ENCODE peak calls at places on chromosomes 13 and 19, in five cellular contexts. Q is trophoblast cell, R is neuronal stem cell, Z is mesenchymal stem cell, K is H1. T is an unnamed sample.

GRCh38 chr13:35927554-35927953 is 203.6 kb downstream of the DCLK1 start:
- DNase-seq in Q (peak), R (no peak), Z (peak), K (no peak), T (no peak)

GRCh38 chr13:34555988-34556387 is 386.1 kb upstream of the NBEA start:
- DNase-seq in Q (no peak), R (no peak), Z (no peak), K (no peak), T (no peak)

GRCh38 chr13:40026174-40026585 is 370.7 kb downstream of the COG6 start:
- DNase-seq in Q (no peak), R (no peak), Z (no peak), K (no peak), T (no peak)

GRCh38 chr13:87999141-87999765 is 328.1 kb downstream of the SLITRK5 start:
- DNase-seq in Q (no peak), R (no peak), Z (peak), K (no peak), T (no peak)

GRCh38 chr13:34137200-34137599 is 319.3 kb downstream of the RFC3 start:
- DNase-seq in Q (no peak), R (no peak), Z (no peak), K (no peak), T (no peak)

GRCh38 chr19:17520865-17521264 is 9.4 kb downstream of the PGLS start:
- DNase-seq in Q (no peak), R (no peak), Z (no peak), K (no peak), T (no peak)

GRCh38 chr13:114069376-114070097 is 62.9 kb downstream of the RASA3 start:
- DNase-seq in Q (no peak), R (no peak), Z (no peak), K (no peak), T (no peak)

GRCh38 chr19:40517248-40517647 is 50.4 kb downstream of the SPTBN4 start:
- DNase-seq in Q (no peak), R (no peak), Z (no peak), K (no peak), T (no peak)

GRCh38 chr13:110915874-110916670 is 1.2 kb upstream of the ANKRD10 start:
- DNase-seq in Q (peak), R (no peak), Z (peak), K (no peak), T (no peak)

GRCh38 chr19:18225702-18226468 is at the start of gene PDE4C:
- DNase-seq in Q (no peak), R (no peak), Z (peak), K (peak), T (peak)

GRCh38 chr19:14081797-14082674 is 3.5 kb downstream of the C19orf67 start:
- DNase-seq in Q (peak), R (no peak), Z (no peak), K (no peak), T (no peak)

GRCh38 chr13:76667551-76667950 is 218.7 kb downstream of the KCTD12 start:
- DNase-seq in Q (no peak), R (no peak), Z (peak), K (no peak), T (no peak)

GRCh38 chr19:24069907-24070657 is 16.9 kb upstream of the ZNF254 start:
- DNase-seq in Q (no peak), R (no peak), Z (no peak), K (no peak), T (no peak)

GRCh38 chr13:62483774-62484173 is 1068.1 kb upstream of the PCDH20 start:
- DNase-seq in Q (no peak), R (no peak), Z (no peak), K (no peak), T (no peak)

GRCh38 chr19:3270908-3271307 is 46.4 kb downstream of the CELF5 start:
- DNase-seq in Q (no peak), R (peak), Z (peak), K (no peak), T (peak)

GRCh38 chr13:81395368-81395767 is 1054.4 kb upstream of the SPRY2 start:
- DNase-seq in Q (no peak), R (no peak), Z (peak), K (no peak), T (peak)

GRCh38 chr19:18863843-18864362 is 32.1 kb downstream of the CERS1 start:
- DNase-seq in Q (no peak), R (no peak), Z (no peak), K (no peak), T (no peak)

GRCh38 chr13:20340759-20341161 is 108.6 kb upstream of the GJB6 start:
- DNase-seq in Q (no peak), R (no peak), Z (no peak), K (no peak), T (no peak)

GRCh38 chr19:13275016-13275722 is 125.0 kb downstream of the IER2 start:
- DNase-seq in Q (no peak), R (no peak), Z (no peak), K (no peak), T (no peak)

GRCh38 chr13:85406269-85406975 is 392.8 kb downstream of the SLITRK6 start:
- DNase-seq in Q (no peak), R (no peak), Z (no peak), K (no peak), T (no peak)

GRCh38 chr19:56120371-56121179 is 520 bp downstream of the ZNF787 start:
- DNase-seq in Q (peak), R (no peak), Z (peak), K (peak), T (peak)

GRCh38 chr19:2240881-2241760 is 4.5 kb downstream of the SF3A2 start:
- DNase-seq in Q (peak), R (no peak), Z (no peak), K (no peak), T (no peak)

GRCh38 chr19:29650988-29651387 is 14.3 kb upstream of the PLEKHF1 start:
- DNase-seq in Q (no peak), R (no peak), Z (no peak), K (no peak), T (no peak)

DNA sequence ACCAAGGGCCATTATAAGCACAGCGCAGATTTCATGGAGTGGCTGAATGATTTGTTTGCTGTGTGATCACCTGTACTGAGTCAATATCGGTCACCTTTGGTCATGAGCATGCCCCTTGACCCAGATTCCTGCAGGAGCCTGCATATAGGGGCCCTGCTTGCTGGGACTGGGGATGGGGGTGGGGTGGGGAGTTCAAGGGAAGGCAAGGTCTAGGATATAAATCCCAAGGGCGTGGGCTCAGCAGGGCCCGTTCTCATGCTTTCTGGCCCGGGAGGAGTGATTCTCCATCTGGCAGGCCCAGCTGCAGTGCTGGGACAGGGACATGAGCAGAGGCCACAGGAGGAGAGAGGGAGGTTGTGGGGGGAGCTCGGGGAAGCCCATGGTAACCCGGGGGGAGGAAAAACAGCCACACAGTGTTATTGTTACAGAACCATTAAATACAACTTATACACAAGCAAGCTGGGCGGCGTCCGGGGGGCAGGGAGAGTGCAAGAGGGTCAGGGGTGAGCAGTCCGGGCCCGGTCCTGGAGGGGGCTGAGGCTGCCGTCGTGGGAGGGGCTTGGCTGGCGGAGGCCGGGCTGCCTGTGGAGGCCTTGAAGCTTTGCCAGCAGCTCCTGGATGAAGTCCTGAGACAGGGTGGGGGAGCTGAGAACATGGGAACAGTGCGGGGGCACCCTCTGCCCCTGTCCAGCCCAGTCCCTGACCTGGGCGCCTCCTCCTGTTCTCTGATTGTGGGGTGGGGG is 5.2 kb downstream of the PPP1R14A start:
- DNase-seq in Q (no peak), R (no peak), Z (peak), K (peak), T (peak)
- H4K91ac ChIP-seq in Q (peak), R (no peak), Z (peak), K (peak), T (no peak)

GRCh38 chr13:32330438-32330837 is 15.1 kb downstream of the BRCA2 start:
- DNase-seq in Q (peak), R (no peak), Z (peak), K (no peak), T (no peak)
- H2BK12ac ChIP-seq in Q (no peak), R (no peak), Z (no peak), K (no peak), T (no peak)

DNA sequence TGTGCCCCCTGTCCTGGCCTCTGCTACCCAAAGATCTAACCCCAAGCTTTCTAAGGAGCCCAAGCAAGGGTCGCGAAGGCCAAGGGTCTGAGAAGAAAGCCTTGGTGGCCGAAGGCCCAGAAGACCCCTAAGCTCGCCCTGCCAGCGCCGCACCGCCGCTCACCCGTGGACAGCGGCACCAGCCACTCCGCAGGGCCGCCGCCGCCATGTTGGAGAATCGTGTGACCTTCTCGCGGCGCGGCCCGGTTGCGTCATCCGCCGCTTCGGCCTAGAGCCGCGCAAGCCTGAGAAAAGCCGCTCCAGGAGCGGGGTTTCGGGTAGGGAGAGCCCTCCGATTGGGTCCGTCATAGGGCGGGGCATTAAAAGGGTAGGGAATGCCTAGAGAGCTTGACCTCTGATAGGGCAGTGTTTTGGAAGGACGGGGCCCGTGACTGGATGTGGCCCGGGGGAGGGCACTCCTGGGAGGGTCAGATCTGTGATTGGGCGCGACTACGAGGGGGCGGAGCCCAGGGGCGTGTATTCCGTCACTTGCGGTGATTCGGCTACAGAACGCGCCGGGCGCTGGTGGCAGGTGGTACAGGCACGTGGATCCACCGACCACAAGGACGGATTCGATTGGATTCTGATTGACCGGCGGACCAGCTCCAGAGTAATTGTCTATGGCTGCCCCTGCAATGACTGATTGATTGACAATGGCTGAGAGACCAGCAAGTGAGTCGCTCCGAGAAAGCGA is at the start of gene TIMM44:
- DNase-seq in Q (peak), R (peak), Z (peak), K (peak), T (peak)
- H4K91ac ChIP-seq in Q (peak), R (no peak), Z (peak), K (peak), T (no peak)

GRCh38 chr19:49004133-49004532 is 10.4 kb downstream of the RUVBL2 start:
- DNase-seq in Q (no peak), R (no peak), Z (no peak), K (no peak), T (no peak)
- H2BK12ac ChIP-seq in Q (no peak), R (no peak), Z (no peak), K (no peak), T (no peak)

GRCh38 chr19:36688058-36688457 is 646 bp downstream of the ZNF567 start:
- DNase-seq in Q (no peak), R (no peak), Z (no peak), K (no peak), T (no peak)

GRCh38 chr19:36685835-36686234 is 1.6 kb upstream of the ZNF567 start:
- DNase-seq in Q (no peak), R (no peak), Z (no peak), K (no peak), T (no peak)

GRCh38 chr19:36687214-36688056 is at the start of gene ZNF567:
- DNase-seq in Q (peak), R (peak), Z (peak), K (peak), T (peak)

GRCh38 chr19:36686365-36687213 is 823 bp upstream of the ZNF567 start:
- DNase-seq in Q (no peak), R (no peak), Z (peak), K (peak), T (no peak)
- H4K91ac ChIP-seq in Q (no peak), R (no peak), Z (peak), K (no peak), T (no peak)

GRCh38 chr13:45331981-45332830 is 8.8 kb downstream of the TPT1 start:
- DNase-seq in Q (peak), R (no peak), Z (peak), K (no peak), T (no peak)
- H2BK12ac ChIP-seq in Q (no peak), R (no peak), Z (no peak), K (no peak), T (no peak)

DNA sequence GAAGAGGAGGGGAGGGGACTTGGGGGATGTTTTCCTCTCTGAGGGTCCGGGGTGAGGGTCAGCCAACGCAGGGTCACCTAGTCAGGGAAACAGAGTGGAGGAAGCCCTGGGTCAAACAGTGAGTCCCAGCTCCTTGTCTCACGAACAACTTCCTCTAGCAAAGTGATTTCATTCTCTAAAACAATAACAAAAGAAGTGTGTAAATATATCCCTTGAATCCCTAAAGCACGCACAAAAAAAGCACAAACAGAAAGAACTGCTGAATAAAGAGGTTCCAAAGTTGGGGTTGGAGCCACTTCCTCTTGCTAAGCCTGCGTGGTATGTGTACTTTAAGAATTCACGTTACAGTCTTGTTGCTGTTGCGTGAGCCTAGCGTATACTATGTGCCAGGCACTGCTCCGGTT is 1.5 kb upstream of the C5AR2 start:
- DNase-seq in Q (no peak), R (no peak), Z (peak), K (no peak), T (no peak)
- H4K91ac ChIP-seq in Q (no peak), R (no peak), Z (no peak), K (no peak), T (no peak)

DNA sequence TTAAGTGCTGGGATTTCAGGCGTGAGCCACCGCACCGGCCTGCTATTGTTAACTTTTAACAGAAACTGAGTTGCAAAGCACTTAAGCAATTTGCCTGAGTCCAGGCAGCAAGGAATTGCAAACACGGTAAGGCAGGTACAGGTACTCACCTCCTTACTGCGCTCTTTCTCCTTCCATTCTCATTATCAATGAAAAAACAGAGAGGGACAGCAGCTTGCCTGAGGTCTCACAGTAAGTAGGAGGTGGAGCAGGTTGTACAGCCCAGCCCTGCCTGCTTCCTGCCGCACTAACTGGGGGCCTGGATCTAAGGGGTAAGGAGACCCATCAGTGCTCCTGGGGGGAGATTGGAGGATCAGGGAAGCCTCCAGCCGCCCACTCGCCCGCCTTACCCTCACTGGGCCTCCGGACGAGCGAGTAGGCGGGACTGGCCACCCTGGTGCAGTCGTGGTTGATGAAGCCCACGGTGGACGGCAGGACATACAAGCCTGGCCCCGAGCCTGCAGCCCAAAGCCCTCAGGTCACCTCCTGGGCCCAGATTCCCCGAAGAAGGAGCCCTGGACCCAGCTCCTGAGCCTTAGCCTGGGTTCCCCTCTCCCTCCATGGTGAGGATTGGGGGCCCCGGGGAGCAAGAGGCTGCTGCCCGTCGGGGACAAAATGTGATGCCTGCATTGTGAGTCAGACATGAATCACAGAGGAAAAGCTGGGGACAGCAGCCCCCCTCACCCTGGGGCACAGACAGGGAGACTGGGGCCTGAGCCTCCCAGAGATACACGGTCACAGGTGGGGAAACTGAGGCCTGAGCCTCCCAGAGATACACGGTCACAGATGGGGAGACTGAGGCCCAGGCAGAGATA is 11.4 kb upstream of the SHC2 start:
- DNase-seq in Q (no peak), R (no peak), Z (no peak), K (no peak), T (no peak)
- H2BK12ac ChIP-seq in Q (no peak), R (peak), Z (no peak), K (no peak), T (no peak)

GRCh38 chr19:7488736-7489353 is at the start of gene PEX11G:
- DNase-seq in Q (peak), R (peak), Z (peak), K (peak), T (peak)
- H4K91ac ChIP-seq in Q (peak), R (no peak), Z (peak), K (peak), T (no peak)